ENCODE peak calls at places on chromosomes 4 and X, in six cellular contexts. D, G, R, H, L and U are unnamed samples.

GRCh38 chr4:11495291-11495690 is 66.6 kb upstream of the HS3ST1 start:
- DNase-seq in H (no peak), R (no peak), D (no peak), G (no peak), L (no peak), U (no peak)

GRCh38 chrX:24395775-24396174 is 35.3 kb downstream of the SUPT20HL1 start:
- DNase-seq in D (no peak), L (no peak), G (no peak), R (no peak), H (peak), U (no peak)

GRCh38 chr4:74097161-74097560 is 1.8 kb downstream of the CXCL2 start:
- DNase-seq in H (no peak), D (no peak), R (no peak), L (no peak), G (no peak), U (no peak)

GRCh38 chr4:7805533-7806079 is 134.1 kb downstream of the AFAP1 start:
- DNase-seq in H (no peak), D (peak), L (no peak), G (peak), R (peak), U (peak)

GRCh38 chrX:75086731-75087195 is 69.3 kb downstream of the ABCB7 start:
- DNase-seq in R (no peak), G (no peak), D (no peak), H (no peak), L (no peak), U (no peak)

GRCh38 chrX:94914235-94914634 is 1240.2 kb downstream of the FAM133A start:
- DNase-seq in H (no peak), G (no peak), R (no peak), L (no peak), D (no peak), U (no peak)

GRCh38 chrX:140022482-140022881 is 57.2 kb upstream of the CXorf66 start:
- DNase-seq in H (no peak), G (no peak), R (no peak), L (no peak), D (no peak), U (no peak)

GRCh38 chr4:74092957-74093356 is 6.0 kb downstream of the CXCL2 start:
- DNase-seq in H (no peak), G (no peak), D (no peak), L (no peak), R (no peak), U (no peak)

GRCh38 chr4:173797296-173797695 is 267.3 kb upstream of the HAND2 start:
- DNase-seq in G (no peak), D (no peak), R (no peak), L (no peak), H (no peak), U (no peak)

GRCh38 chr4:6309755-6310154 is 40.1 kb downstream of the WFS1 start:
- DNase-seq in R (no peak), D (no peak), L (no peak), G (no peak), H (no peak), U (no peak)

GRCh38 chr4:7901274-7901845 is 38.3 kb downstream of the AFAP1 start:
- DNase-seq in H (no peak), R (no peak), L (no peak), D (no peak), G (no peak), U (no peak)

GRCh38 chr4:8303485-8304281 is 34.1 kb downstream of the HTRA3 start:
- DNase-seq in D (peak), L (peak), H (no peak), R (peak), G (peak), U (no peak)

GRCh38 chr4:26860922-26861433 is 337 bp downstream of the STIM2 start:
- DNase-seq in R (peak), L (peak), D (peak), G (peak), H (no peak), U (peak)

GRCh38 chr4:67762091-67762490 is 7.9 kb upstream of the GNRHR start:
- DNase-seq in L (no peak), D (no peak), G (no peak), H (no peak), R (no peak), U (no peak)

GRCh38 chr4:89535251-89535650 is 227.7 kb upstream of the GPRIN3 start:
- DNase-seq in L (no peak), R (no peak), G (no peak), H (no peak), D (no peak), U (no peak)

GRCh38 chr4:538542-539142 is 37.5 kb downstream of the TMEM271 start:
- DNase-seq in G (no peak), D (no peak), R (no peak), H (no peak), L (no peak), U (no peak)

GRCh38 chrX:130186645-130187044 is 14.9 kb downstream of the RAB33A start:
- DNase-seq in G (no peak), L (no peak), D (no peak), R (no peak), H (no peak), U (no peak)

GRCh38 chrX:39975094-39975865 is 122.5 kb downstream of the BCOR start:
- DNase-seq in R (no peak), D (peak), H (no peak), G (no peak), L (no peak), U (no peak)

GRCh38 chr4:7843831-7844230 is 95.8 kb downstream of the AFAP1 start:
- DNase-seq in L (no peak), R (no peak), D (no peak), G (no peak), H (no peak), U (no peak)

GRCh38 chrX:24506082-24506481 is 41.0 kb downstream of the PDK3 start:
- DNase-seq in H (no peak), L (no peak), D (no peak), R (no peak), G (no peak), U (no peak)

GRCh38 chrX:115393271-115393670 is 103.8 kb downstream of the LUZP4 start:
- DNase-seq in R (no peak), D (no peak), L (no peak), G (no peak), H (no peak), U (no peak)

DNA sequence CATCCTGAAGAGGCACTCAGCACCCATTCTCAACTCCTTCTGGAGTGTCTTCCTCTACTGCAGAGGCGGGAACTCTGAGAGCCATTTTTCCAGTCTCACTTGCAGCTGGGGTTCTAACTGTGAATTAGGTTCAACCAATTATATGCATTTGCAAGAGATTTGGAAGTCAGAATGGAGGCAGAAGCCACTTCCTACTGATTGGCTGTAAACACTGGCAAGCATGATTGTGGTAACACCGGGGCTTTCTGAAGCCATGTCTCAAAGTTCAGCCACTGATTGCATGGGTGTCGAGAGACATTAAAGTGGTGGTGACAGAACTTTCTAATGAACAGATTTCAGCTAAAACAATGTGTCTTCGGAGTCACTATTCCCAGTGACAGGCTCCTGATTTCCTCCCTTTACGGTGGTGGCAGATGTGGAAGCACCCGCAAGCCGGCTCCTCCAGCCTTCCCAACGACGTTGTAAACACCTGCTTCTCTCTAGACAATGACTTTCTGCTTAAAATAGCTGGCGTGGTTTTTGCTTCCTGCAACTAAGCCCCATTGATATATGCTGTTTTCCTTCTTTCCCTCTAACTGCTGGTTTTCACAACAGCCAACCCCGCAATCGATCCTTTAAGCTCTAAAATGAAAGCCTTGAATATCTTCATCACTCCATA is 92.0 kb downstream of the IRF2 start:
- DNase-seq in D (no peak), H (no peak), G (no peak), L (no peak), R (no peak), U (no peak)
- H3K27ac ChIP-seq in D (peak), H (no peak), G (peak), L (no peak), R (peak), U (peak)

DNA sequence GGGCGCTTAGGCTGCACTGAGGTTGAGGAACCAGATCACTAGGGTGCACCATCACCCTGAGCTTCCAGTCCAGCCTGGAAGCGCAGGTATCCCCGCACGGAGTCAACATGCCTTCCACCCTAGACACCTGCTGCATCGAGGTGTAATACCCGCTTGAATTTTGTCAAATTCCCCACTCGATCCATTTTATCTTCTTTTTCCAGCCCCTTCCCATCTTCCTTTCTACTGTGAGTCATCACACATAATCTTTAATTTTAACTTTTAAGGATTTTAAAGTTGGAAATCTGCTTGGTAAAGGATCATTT is 824 bp downstream of the PLK4 start:
- DNase-seq in G (no peak), R (no peak), L (no peak), D (no peak), H (no peak), U (no peak)
- H3K27ac ChIP-seq in G (no peak), R (no peak), L (no peak), D (peak), H (no peak), U (no peak)

GRCh38 chr4:184356366-184356765 is 118.0 kb downstream of the IRF2 start:
- DNase-seq in L (no peak), D (no peak), R (no peak), G (no peak), H (no peak), U (no peak)
- H3K27ac ChIP-seq in L (no peak), D (peak), R (no peak), G (peak), H (no peak), U (peak)

GRCh38 chr4:2743518-2744445 is 12.4 kb downstream of the TNIP2 start:
- DNase-seq in R (no peak), H (no peak), D (no peak), G (peak), L (no peak), U (no peak)

GRCh38 chr4:2746891-2747695 is 9.0 kb downstream of the TNIP2 start:
- DNase-seq in H (no peak), D (no peak), R (no peak), G (peak), L (no peak), U (no peak)

GRCh38 chr4:2745516-2745915 is 10.6 kb downstream of the TNIP2 start:
- DNase-seq in D (no peak), G (peak), R (no peak), L (no peak), H (no peak), U (no peak)

GRCh38 chr4:2744576-2745270 is 11.4 kb downstream of the TNIP2 start:
- DNase-seq in H (no peak), D (no peak), G (peak), L (no peak), R (no peak), U (no peak)

DNA sequence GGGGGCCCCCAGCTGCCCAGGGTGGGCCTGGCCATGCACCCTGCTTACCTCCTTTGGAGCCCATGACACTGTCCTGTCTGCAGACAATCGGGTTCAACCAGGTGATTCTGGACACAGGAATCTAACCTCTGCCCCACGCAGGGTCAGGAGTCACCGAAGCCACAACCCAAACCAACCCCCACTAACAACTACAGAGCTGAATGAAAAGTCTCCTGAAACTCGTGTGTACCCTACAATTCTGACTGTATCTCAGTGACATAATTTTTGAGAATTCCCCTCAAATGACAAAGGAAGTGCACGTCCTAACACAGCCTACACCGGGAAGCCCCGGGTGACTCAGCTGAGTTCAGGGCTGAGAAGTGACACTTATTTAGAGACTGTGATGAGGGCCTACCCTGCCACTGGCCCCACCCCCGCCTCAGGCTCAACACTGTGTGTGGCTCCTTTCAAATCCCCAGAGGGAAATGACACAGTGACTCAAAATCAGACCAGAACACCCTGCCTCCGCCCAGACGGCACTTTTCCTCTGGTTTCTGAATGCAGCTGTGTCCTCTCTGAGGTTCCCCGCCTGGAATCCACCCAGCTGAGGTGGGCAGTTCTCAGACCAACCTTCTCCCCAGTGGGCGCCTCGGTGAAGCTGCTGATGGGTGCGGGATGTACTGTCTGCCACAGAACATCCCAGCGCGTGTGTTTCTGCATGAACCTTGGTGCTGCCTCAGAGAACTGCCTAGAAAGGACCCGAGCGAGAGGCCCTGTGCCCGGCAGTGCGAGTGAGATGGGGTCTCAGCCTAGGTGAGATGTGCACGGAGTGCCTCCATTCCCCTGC is 9.9 kb downstream of the TNIP2 start:
- DNase-seq in L (no peak), H (no peak), R (peak), D (no peak), G (peak), U (no peak)
- H3K27ac ChIP-seq in L (no peak), H (no peak), R (peak), D (no peak), G (no peak), U (peak)

DNA sequence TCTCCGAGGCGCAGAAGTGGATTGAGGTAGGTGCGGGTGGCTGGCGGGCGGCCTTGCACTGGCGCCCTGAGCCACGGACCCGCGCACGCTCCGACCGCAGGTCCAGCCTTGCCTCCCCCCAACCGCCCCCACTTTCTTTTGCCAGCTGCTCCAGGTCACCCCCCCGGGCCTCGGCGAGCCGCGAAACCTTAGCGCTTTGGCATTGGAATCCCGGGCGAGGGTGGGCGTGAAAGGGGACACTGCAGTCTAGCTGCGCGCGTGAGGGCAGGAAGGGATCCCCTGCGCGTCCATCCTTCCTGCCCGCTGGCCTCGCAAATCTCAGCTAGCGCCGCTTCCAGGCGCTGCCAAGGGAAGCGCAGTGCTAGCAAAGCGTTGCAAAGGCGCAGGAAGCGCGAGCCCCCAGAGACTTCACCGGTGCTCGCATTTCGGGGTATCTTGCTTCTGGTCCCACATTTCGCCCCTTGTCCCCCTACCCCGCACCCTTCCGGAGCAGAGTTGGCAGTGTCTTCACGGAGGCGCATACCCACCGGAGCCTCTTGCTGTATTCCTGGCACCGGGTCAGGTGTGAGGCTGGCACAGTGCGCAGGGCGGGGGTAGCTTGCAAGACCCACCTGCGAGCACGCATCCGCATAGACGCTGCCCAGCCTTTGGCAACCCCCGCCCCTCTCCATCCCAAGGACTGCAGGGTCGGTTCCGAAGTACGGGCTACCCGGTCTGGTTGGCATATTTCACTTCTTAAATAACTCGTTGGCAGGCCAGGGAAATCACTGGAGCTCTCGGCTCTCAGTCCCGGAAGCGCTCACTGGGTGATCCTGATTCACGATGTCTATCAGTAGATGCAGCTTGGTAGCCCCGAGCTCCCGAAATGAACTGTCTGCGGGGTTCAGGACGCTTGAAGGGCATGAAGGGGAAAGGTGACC is 104.4 kb downstream of the UCHL1 start:
- DNase-seq in D (peak), L (peak), R (peak), H (peak), G (peak), U (peak)
- H3K27ac ChIP-seq in D (peak), L (peak), R (peak), H (peak), G (peak), U (peak)

GRCh38 chr4:140754918-140755810 is 1.0 kb downstream of the TBC1D9 start:
- DNase-seq in H (no peak), R (no peak), D (no peak), L (no peak), G (no peak), U (no peak)

GRCh38 chr4:140755811-140756291 is 334 bp downstream of the TBC1D9 start:
- DNase-seq in G (peak), H (no peak), R (peak), L (peak), D (peak), U (peak)

GRCh38 chr4:140757220-140757607 is 1.0 kb upstream of the TBC1D9 start:
- DNase-seq in D (no peak), L (no peak), R (no peak), G (no peak), H (no peak), U (no peak)

GRCh38 chr4:140752669-140753068 is 3.5 kb downstream of the TBC1D9 start:
- DNase-seq in H (no peak), L (no peak), G (no peak), D (no peak), R (no peak), U (no peak)

DNA sequence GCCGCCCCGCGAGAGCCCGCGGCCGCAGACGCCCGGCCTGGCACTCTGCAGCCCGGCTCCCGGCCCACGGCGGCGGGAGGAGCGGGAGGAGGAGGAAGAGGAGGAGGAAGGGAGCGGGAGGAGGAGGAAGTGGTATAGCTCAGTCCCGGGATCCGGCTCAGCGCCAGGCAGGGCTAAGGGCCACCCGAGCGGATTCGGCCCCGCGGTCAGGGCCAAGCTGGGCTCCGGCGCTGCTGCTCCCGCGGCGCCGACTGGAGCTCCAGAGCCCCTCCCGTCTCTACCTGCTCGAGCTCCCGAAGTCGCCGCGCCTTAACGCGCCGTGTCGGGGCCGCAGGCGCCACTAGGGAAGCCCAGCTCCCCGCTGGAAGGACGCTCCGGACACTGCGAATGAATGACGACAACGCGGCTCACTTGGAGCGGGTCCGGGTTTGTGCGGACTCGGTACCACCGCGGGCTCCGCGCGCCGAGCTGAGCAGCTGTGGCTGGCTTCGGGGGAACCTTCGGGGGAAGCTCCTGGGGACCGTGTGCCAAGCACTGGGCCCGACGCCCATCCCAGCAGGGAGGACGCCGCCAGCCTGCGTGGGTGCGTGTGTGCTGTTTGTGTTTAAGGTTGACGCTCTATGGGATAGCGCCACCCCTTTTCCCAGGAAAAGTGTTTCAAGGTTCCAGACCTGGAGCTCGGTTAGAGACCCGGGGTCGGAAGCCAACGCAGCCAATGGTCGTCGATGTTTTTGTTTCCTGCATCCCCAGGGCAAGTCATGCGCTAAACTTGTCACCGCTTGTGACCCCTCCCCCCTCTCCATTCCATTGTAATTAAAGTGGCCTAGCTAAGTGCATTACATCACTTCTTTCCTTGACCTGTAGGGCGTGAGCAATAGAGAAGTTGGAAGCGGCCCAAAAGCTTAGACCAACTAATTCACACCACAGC is at the start of gene TBC1D9:
- DNase-seq in L (peak), R (peak), H (peak), G (peak), D (peak), U (peak)
- H3K27ac ChIP-seq in L (peak), R (peak), H (peak), G (peak), D (peak), U (peak)

GRCh38 chr4:13626492-13627184 is 887 bp downstream of the BOD1L1 start:
- DNase-seq in R (no peak), D (no peak), L (no peak), H (no peak), G (no peak), U (no peak)
- H3K27ac ChIP-seq in R (peak), D (peak), L (no peak), H (no peak), G (no peak), U (peak)

GRCh38 chr4:153781717-153782416 is 7.0 kb downstream of the SFRP2 start:
- DNase-seq in H (no peak), D (no peak), L (no peak), R (no peak), G (no peak), U (no peak)

GRCh38 chr4:153780876-153781275 is 8.0 kb downstream of the SFRP2 start:
- DNase-seq in D (no peak), R (no peak), H (no peak), L (no peak), G (no peak), U (no peak)

GRCh38 chr4:153781280-153781679 is 7.6 kb downstream of the SFRP2 start:
- DNase-seq in R (no peak), H (no peak), D (no peak), G (no peak), L (no peak), U (no peak)

GRCh38 chr4:153784300-153784699 is 4.6 kb downstream of the SFRP2 start:
- DNase-seq in H (no peak), G (no peak), R (no peak), D (no peak), L (no peak), U (no peak)

GRCh38 chr4:153782567-153782966 is 6.3 kb downstream of the SFRP2 start:
- DNase-seq in H (no peak), G (no peak), D (no peak), L (no peak), R (no peak), U (no peak)
- H3K27ac ChIP-seq in H (no peak), G (no peak), D (peak), L (no peak), R (no peak), U (no peak)